ENCODE peak calls at places on chromosomes 11 and 22, in six cellular contexts. One of them, this sample, is unnamed.

GRCh38 chr22:40237241-40237640 is 59.5 kb downstream of the TNRC6B start:
- DNase-seq in lung: no peak
- DNase-seq in kidney: no peak
- DNase-seq in right atrium auricular region: no peak
- DNase-seq in fibroblast of the aortic adventitia: no peak
- DNase-seq in astrocyte of the spinal cord: no peak
- DNase-seq in this sample: no peak

GRCh38 chr11:70501026-70501901 is 102.9 kb downstream of the CTTN start:
- DNase-seq in astrocyte of the spinal cord: no peak
- DNase-seq in fibroblast of the aortic adventitia: peak; percentile 32
- DNase-seq in lung: no peak
- DNase-seq in right atrium auricular region: no peak
- DNase-seq in kidney: peak; percentile 67
- DNase-seq in this sample: peak; percentile 3

GRCh38 chr22:30253205-30253852 is 6.8 kb upstream of the LIF start:
- DNase-seq in right atrium auricular region: peak; percentile 65
- DNase-seq in kidney: peak; percentile 95
- DNase-seq in astrocyte of the spinal cord: peak; percentile 66
- DNase-seq in fibroblast of the aortic adventitia: peak; percentile 62
- DNase-seq in lung: peak; percentile 57
- DNase-seq in this sample: peak; percentile 66

GRCh38 chr11:104043137-104043536 is 6.7 kb downstream of the DDI1 start:
- DNase-seq in right atrium auricular region: no peak
- DNase-seq in kidney: no peak
- DNase-seq in fibroblast of the aortic adventitia: peak; percentile 10
- DNase-seq in lung: no peak
- DNase-seq in astrocyte of the spinal cord: no peak
- DNase-seq in this sample: no peak

GRCh38 chr11:30889116-30889765 is 303.1 kb upstream of the MPPED2 start:
- DNase-seq in astrocyte of the spinal cord: peak; percentile 38
- DNase-seq in kidney: no peak
- DNase-seq in lung: no peak
- DNase-seq in fibroblast of the aortic adventitia: no peak
- DNase-seq in right atrium auricular region: no peak
- DNase-seq in this sample: no peak

GRCh38 chr11:131692961-131693360 is 322.5 kb downstream of the NTM start:
- DNase-seq in right atrium auricular region: no peak
- DNase-seq in astrocyte of the spinal cord: no peak
- DNase-seq in fibroblast of the aortic adventitia: no peak
- DNase-seq in kidney: no peak
- DNase-seq in lung: peak; percentile 14
- DNase-seq in this sample: no peak

GRCh38 chr11:36333468-36333867 is 37.4 kb downstream of the PRR5L start:
- DNase-seq in right atrium auricular region: no peak
- DNase-seq in kidney: no peak
- DNase-seq in astrocyte of the spinal cord: no peak
- DNase-seq in lung: no peak
- DNase-seq in fibroblast of the aortic adventitia: no peak
- DNase-seq in this sample: peak; percentile 85

GRCh38 chr11:132994038-132994502 is 538.2 kb downstream of the OPCML start:
- DNase-seq in kidney: no peak
- DNase-seq in lung: no peak
- DNase-seq in right atrium auricular region: no peak
- DNase-seq in fibroblast of the aortic adventitia: no peak
- DNase-seq in astrocyte of the spinal cord: no peak
- DNase-seq in this sample: no peak

GRCh38 chr11:69430566-69430965 is 50.9 kb upstream of the LINC01488 start:
- DNase-seq in lung: no peak
- DNase-seq in astrocyte of the spinal cord: peak; percentile 14
- DNase-seq in kidney: no peak
- DNase-seq in fibroblast of the aortic adventitia: peak; percentile 42
- DNase-seq in right atrium auricular region: no peak
- DNase-seq in this sample: no peak

GRCh38 chr22:39090426-39091064 is 6.5 kb upstream of the APOBEC3H start:
- DNase-seq in lung: no peak
- DNase-seq in right atrium auricular region: no peak
- DNase-seq in fibroblast of the aortic adventitia: no peak
- DNase-seq in astrocyte of the spinal cord: no peak
- DNase-seq in kidney: peak; percentile 73
- DNase-seq in this sample: no peak

GRCh38 chr11:31968774-31969433 is 122.0 kb upstream of the RCN1 start:
- DNase-seq in astrocyte of the spinal cord: peak; percentile 72
- DNase-seq in kidney: no peak
- DNase-seq in fibroblast of the aortic adventitia: peak; percentile 83
- DNase-seq in right atrium auricular region: no peak
- DNase-seq in lung: no peak
- DNase-seq in this sample: peak; percentile 83

GRCh38 chr11:67468509-67468834 is 579 bp downstream of the TMEM134 start:
- DNase-seq in fibroblast of the aortic adventitia: no peak
- DNase-seq in lung: no peak
- DNase-seq in astrocyte of the spinal cord: peak; percentile 11
- DNase-seq in kidney: no peak
- DNase-seq in right atrium auricular region: no peak
- DNase-seq in this sample: no peak

GRCh38 chr11:124876818-124877630 is 11.8 kb downstream of the ROBO3 start:
- DNase-seq in astrocyte of the spinal cord: no peak
- DNase-seq in kidney: no peak
- DNase-seq in fibroblast of the aortic adventitia: no peak
- DNase-seq in right atrium auricular region: no peak
- DNase-seq in lung: no peak
- DNase-seq in this sample: no peak

GRCh38 chr11:122763108-122763507 is 75.2 kb upstream of the CRTAM start:
- DNase-seq in fibroblast of the aortic adventitia: no peak
- DNase-seq in lung: no peak
- DNase-seq in astrocyte of the spinal cord: no peak
- DNase-seq in right atrium auricular region: no peak
- DNase-seq in kidney: no peak
- DNase-seq in this sample: no peak

GRCh38 chr22:40421941-40422340 is 51.5 kb downstream of the SGSM3 start:
- DNase-seq in kidney: no peak
- DNase-seq in right atrium auricular region: no peak
- DNase-seq in fibroblast of the aortic adventitia: no peak
- DNase-seq in astrocyte of the spinal cord: no peak
- DNase-seq in lung: no peak
- DNase-seq in this sample: no peak

GRCh38 chr22:38569972-38570840 is at the start of gene DMC1:
- DNase-seq in lung: peak; percentile 94
- DNase-seq in right atrium auricular region: peak; percentile 88
- DNase-seq in astrocyte of the spinal cord: peak; percentile 83
- DNase-seq in fibroblast of the aortic adventitia: peak; percentile 78
- DNase-seq in kidney: peak; percentile 98
- DNase-seq in this sample: peak; percentile 78

GRCh38 chr11:26677566-26677965 is 44.3 kb downstream of the SLC5A12 start:
- DNase-seq in astrocyte of the spinal cord: no peak
- DNase-seq in lung: no peak
- DNase-seq in right atrium auricular region: no peak
- DNase-seq in kidney: no peak
- DNase-seq in fibroblast of the aortic adventitia: peak; percentile 16
- DNase-seq in this sample: no peak

GRCh38 chr11:1877211-1878133 is 14.2 kb downstream of the PRR33 start:
- DNase-seq in kidney: peak; percentile 76
- DNase-seq in fibroblast of the aortic adventitia: peak; percentile 38
- DNase-seq in lung: no peak
- DNase-seq in right atrium auricular region: no peak
- DNase-seq in astrocyte of the spinal cord: peak; percentile 72
- DNase-seq in this sample: peak; percentile 62

GRCh38 chr11:1879941-1880720 is 11.6 kb downstream of the PRR33 start:
- DNase-seq in kidney: peak; percentile 76
- DNase-seq in lung: no peak
- DNase-seq in right atrium auricular region: peak; percentile 86
- DNase-seq in fibroblast of the aortic adventitia: peak; percentile 59
- DNase-seq in astrocyte of the spinal cord: peak; percentile 22
- DNase-seq in this sample: peak; percentile 67

GRCh38 chr11:1878134-1879031 is 13.3 kb downstream of the PRR33 start:
- DNase-seq in fibroblast of the aortic adventitia: no peak
- DNase-seq in astrocyte of the spinal cord: no peak
- DNase-seq in right atrium auricular region: no peak
- DNase-seq in lung: no peak
- DNase-seq in kidney: peak; percentile 69
- DNase-seq in this sample: no peak

GRCh38 chr11:1880746-1881441 is 10.8 kb downstream of the PRR33 start:
- DNase-seq in fibroblast of the aortic adventitia: no peak
- DNase-seq in astrocyte of the spinal cord: no peak
- DNase-seq in kidney: no peak
- DNase-seq in right atrium auricular region: no peak
- DNase-seq in lung: no peak
- DNase-seq in this sample: no peak

GRCh38 chr11:1879342-1879940 is 12.3 kb downstream of the PRR33 start:
- DNase-seq in lung: no peak
- DNase-seq in kidney: peak; percentile 69
- DNase-seq in astrocyte of the spinal cord: no peak
- DNase-seq in right atrium auricular region: no peak
- DNase-seq in fibroblast of the aortic adventitia: no peak
- DNase-seq in this sample: no peak
- H3K4me3 ChIP-seq in lung: no peak overlapping the region
- H3K4me3 ChIP-seq in kidney: no peak overlapping the region
- H3K4me3 ChIP-seq in astrocyte of the spinal cord: no peak overlapping the region
- H3K4me3 ChIP-seq in right atrium auricular region: no peak overlapping the region
- H3K4me3 ChIP-seq in fibroblast of the aortic adventitia: no peak overlapping the region
- H3K4me3 ChIP-seq in this sample: no peak overlapping the region

DNA sequence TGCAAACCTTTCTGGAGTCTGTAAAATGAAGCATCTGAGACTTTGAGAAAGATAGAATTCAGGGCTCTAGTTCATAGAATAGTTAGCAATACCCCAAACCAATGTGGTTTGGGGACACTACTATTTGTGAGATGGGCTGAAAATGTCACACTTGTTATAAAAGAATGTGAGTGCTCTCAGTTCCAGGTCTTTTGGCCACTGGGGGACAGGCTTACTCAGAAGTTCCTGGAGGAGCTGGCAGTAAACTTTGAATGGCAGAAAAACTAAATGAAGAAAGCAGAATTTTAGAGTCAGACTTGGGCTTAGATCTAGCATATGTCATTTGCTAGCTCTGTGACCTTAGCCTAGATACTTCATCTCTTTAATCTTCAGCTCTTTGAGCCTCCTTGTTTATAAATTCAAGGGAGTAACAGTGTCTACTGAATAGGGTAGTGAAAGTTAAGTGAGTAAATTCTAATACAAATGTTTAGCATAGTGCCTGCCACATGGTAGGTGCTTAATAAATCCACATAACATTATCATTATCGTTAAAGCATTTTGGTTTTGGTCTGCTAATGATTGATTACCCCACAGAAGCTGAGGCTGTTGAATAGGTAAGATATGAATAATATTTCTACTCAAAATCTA is 3.7 kb downstream of the LYVE1 start:
- DNase-seq in fibroblast of the aortic adventitia: peak; percentile 55
- DNase-seq in kidney: no peak
- DNase-seq in lung: no peak
- DNase-seq in right atrium auricular region: no peak
- DNase-seq in astrocyte of the spinal cord: no peak
- DNase-seq in this sample: peak; percentile 46
- TF ChIP-seq CTCF in fibroblast of the aortic adventitia: peak; percentile 63
- TF ChIP-seq CTCF in kidney: no peak
- TF ChIP-seq CTCF in lung: no peak
- TF ChIP-seq CTCF in right atrium auricular region: no peak
- TF ChIP-seq CTCF in astrocyte of the spinal cord: peak; percentile 53
- TF ChIP-seq CTCF in this sample: peak; percentile 49

DNA sequence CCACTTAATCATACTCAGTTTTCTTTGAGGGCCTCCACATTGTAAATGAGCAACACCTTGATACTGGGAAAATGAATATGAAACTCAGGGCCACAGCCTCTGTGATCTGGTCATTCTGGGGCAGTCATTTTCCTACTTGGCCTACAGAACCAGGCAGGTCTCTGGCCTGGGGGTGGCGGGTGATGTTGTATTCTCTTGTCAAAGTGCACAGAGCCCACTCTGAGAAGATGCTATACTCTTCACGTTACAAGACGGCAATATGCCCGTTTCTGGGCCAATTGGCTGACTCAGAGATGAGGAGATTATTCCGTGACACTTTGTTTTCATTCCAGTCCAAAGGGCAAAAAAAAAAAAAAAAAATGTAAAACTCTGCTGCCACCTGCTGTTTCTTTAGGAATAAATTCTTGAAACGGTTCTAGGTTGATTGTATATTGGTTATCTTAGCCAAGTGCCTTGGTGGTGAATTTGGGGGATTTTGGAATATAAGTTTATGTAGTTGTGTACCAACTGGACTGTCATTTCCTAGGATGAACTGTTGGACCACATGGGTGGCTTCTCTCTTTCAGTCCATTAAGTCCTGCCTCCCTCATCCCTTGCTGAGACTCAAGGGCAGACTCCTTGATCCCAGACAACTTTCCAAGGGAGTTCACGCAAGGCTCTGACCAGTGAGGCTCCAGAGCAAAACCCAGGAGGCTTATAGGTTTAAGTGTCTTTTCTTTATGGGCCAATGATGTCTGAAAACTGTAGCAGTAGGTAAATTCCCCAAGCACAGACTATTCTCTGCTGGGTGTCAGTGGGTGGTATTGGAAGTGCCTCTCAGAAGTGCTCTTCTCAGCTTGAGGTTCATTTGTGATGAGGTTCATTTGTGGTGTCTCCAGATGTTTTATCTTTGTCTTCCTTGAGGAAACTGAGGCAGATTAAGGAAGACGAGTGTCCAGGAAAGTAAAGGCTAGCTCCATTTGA is 18.2 kb downstream of the ADM start:
- DNase-seq in fibroblast of the aortic adventitia: peak; percentile 94
- DNase-seq in lung: no peak
- DNase-seq in astrocyte of the spinal cord: peak; percentile 93
- DNase-seq in right atrium auricular region: peak; percentile 79
- DNase-seq in kidney: no peak
- DNase-seq in this sample: peak; percentile 94
- H3K4me3 ChIP-seq in fibroblast of the aortic adventitia: no peak overlapping the region
- H3K4me3 ChIP-seq in lung: no peak overlapping the region
- H3K4me3 ChIP-seq in astrocyte of the spinal cord: no peak overlapping the region
- H3K4me3 ChIP-seq in right atrium auricular region: no peak overlapping the region
- H3K4me3 ChIP-seq in kidney: peak overlapping the region; percentile 10
- H3K4me3 ChIP-seq in this sample: no peak overlapping the region

GRCh38 chr11:18536195-18536594 is 9.5 kb upstream of the TSG101 start:
- DNase-seq in astrocyte of the spinal cord: no peak
- DNase-seq in right atrium auricular region: no peak
- DNase-seq in lung: no peak
- DNase-seq in kidney: no peak
- DNase-seq in fibroblast of the aortic adventitia: no peak
- DNase-seq in this sample: no peak

DNA sequence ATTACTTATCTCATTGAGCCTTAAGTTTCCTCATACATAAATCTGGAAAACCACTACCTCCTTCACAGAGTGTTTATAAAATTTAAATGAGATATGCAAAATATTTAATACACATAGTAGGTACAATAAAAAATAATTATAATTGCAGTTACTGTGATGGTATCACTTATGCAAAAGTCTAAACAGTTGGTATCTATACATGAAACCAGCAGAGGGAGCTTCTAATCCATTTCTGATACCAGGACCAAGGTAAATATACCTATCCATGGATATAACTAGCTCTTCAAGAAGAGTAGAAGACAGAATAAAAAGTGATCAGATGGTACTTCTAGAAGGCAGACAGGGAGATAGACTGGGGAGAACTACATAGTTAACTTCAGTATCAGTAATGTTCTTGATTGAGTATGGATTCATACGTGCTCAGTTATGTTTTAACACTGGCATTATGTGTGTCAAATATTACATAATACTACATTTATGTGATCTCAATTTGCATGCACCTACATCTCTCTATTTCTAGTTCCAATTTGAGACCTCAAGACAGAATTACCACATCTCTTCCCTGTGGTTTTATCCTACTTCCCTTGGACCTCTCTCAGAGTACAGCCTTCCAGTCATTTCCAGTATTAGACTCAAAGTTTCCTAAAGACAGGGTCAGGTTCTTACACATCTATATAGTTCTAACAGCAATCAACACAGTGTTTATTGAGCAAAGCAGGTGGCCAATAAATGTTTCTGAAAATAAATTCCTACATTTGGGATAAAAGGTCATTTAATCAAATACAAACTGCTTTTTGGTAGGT is 13.7 kb upstream of the TSG101 start:
- DNase-seq in fibroblast of the aortic adventitia: peak; percentile 26
- DNase-seq in astrocyte of the spinal cord: peak; percentile 30
- DNase-seq in kidney: no peak
- DNase-seq in lung: no peak
- DNase-seq in right atrium auricular region: no peak
- DNase-seq in this sample: peak; percentile 40
- TF ChIP-seq CTCF in fibroblast of the aortic adventitia: peak; percentile 29
- TF ChIP-seq CTCF in astrocyte of the spinal cord: peak; percentile 46
- TF ChIP-seq CTCF in kidney: peak; percentile 37
- TF ChIP-seq CTCF in lung: peak; percentile 9
- TF ChIP-seq CTCF in right atrium auricular region: no peak
- TF ChIP-seq CTCF in this sample: peak; percentile 34